ENCODE peak calls at places on chromosomes 7 and 10, in six cellular contexts. Q is CD4-positive, alpha-beta memory T cell; A is CD8-positive, alpha-beta T cell; G is HCT116; P is heart right ventricle; O is cardiac muscle cell. J is an unnamed sample.

GRCh38 chr10:70656489-70656888 is 15.8 kb upstream of the ADAMTS14 start:
- DNase-seq in Q (no peak), A (no peak), O (peak; percentile 95), P (no peak), G (no peak), J (no peak)

GRCh38 chr10:60714242-60714641 is 64.0 kb upstream of the CDK1 start:
- DNase-seq in Q (peak; percentile 29), O (no peak), G (no peak), P (no peak), A (no peak), J (no peak)

GRCh38 chr10:47260505-47261111 is 39.4 kb upstream of the GDF10 start:
- DNase-seq in O (peak; percentile 12), P (no peak), Q (peak; percentile 10), A (peak; percentile 48), G (no peak), J (no peak)

GRCh38 chr10:123043409-123043925 is 34.7 kb downstream of the ACADSB start:
- DNase-seq in Q (peak; percentile 43), G (peak; percentile 80), O (peak; percentile 70), A (peak; percentile 57), P (peak; percentile 7), J (no peak)

GRCh38 chr10:103715430-103715829 is 139.9 kb downstream of the SH3PXD2A start:
- DNase-seq in Q (no peak), A (no peak), P (no peak), G (peak; percentile 32), O (peak; percentile 47), J (no peak)

GRCh38 chr10:125375210-125375609 is 214.8 kb upstream of the CTBP2 start:
- DNase-seq in P (no peak), O (no peak), A (no peak), G (peak; percentile 29), Q (no peak), J (no peak)

GRCh38 chr7:51175992-51176388 is 140.6 kb downstream of the COBL start:
- DNase-seq in G (no peak), P (no peak), Q (no peak), O (no peak), A (no peak), J (no peak)

GRCh38 chr10:49831352-49832040 is 69.4 kb upstream of the OGDHL start:
- DNase-seq in P (no peak), G (no peak), Q (no peak), A (no peak), O (peak; percentile 18), J (no peak)

GRCh38 chr10:46524471-46525176 is 31.8 kb downstream of the GPRIN2 start:
- DNase-seq in Q (no peak), P (no peak), G (peak; percentile 21), O (peak; percentile 91), A (no peak), J (peak; percentile 49)

GRCh38 chr10:74113546-74113945 is 37.1 kb downstream of the AP3M1 start:
- DNase-seq in O (peak; percentile 38), G (no peak), A (no peak), Q (no peak), P (no peak), J (no peak)

GRCh38 chr7:55254596-55255500 is 110.3 kb upstream of the LANCL2 start:
- DNase-seq in Q (peak; percentile 54), P (peak; percentile 87), O (peak; percentile 79), G (peak; percentile 31), A (peak; percentile 82), J (peak; percentile 88)

GRCh38 chr7:96547371-96547811 is 162.3 kb downstream of the SEM1 start:
- DNase-seq in O (no peak), G (no peak), P (no peak), Q (no peak), A (no peak), J (no peak)

GRCh38 chr7:137579913-137580640 is 236.5 kb upstream of the PTN start:
- DNase-seq in A (no peak), Q (no peak), G (no peak), P (no peak), O (peak; percentile 78), J (no peak)

GRCh38 chr7:101968720-101969466 is 151.5 kb downstream of the CUX1 start:
- DNase-seq in Q (no peak), O (no peak), P (no peak), A (no peak), G (no peak), J (no peak)

GRCh38 chr7:74569501-74570075 is 87.9 kb upstream of the GTF2I start:
- DNase-seq in O (no peak), G (no peak), Q (peak; percentile 36), A (no peak), P (no peak), J (no peak)

GRCh38 chr7:44449531-44449930 is 40.9 kb downstream of the NUDCD3 start:
- DNase-seq in Q (no peak), O (no peak), P (no peak), A (no peak), G (no peak), J (no peak)

GRCh38 chr7:33940503-33940902 is 35.2 kb downstream of the BMPER start:
- DNase-seq in P (no peak), Q (no peak), G (no peak), A (no peak), O (peak; percentile 32), J (no peak)

GRCh38 chr7:47404005-47404404 is 177.9 kb downstream of the TNS3 start:
- DNase-seq in A (no peak), P (no peak), O (peak; percentile 80), G (no peak), Q (no peak), J (no peak)

GRCh38 chr7:149717481-149717880 is 55.9 kb downstream of the ZNF467 start:
- DNase-seq in Q (no peak), O (no peak), P (peak; percentile 57), A (no peak), G (no peak), J (no peak)

GRCh38 chr7:128103498-128104108 is 72.4 kb upstream of the LRRC4 start:
- DNase-seq in O (peak; percentile 76), A (no peak), G (no peak), P (peak; percentile 40), Q (no peak), J (no peak)

GRCh38 chr10:128912568-128913311 is 554.3 kb upstream of the MGMT start:
- DNase-seq in Q (no peak), O (no peak), G (no peak), P (no peak), A (no peak), J (no peak)

GRCh38 chr10:72800000-72800740 is 93.4 kb upstream of the OIT3 start:
- DNase-seq in O (peak; percentile 65), A (no peak), G (no peak), P (no peak), Q (no peak), J (no peak)

GRCh38 chr7:120041798-120042197 is 231.2 kb upstream of the KCND2 start:
- DNase-seq in O (no peak), A (no peak), Q (no peak), G (no peak), P (no peak), J (no peak)

GRCh38 chr10:56085376-56085775 is 275.7 kb downstream of the ZWINT start:
- DNase-seq in G (no peak), O (no peak), P (no peak), Q (no peak), A (no peak), J (no peak)

GRCh38 chr10:25263931-25264330 is 89.1 kb downstream of the GPR158 start:
- DNase-seq in P (no peak), Q (no peak), O (peak; percentile 15), A (no peak), G (no peak), J (no peak)

GRCh38 chr10:76149182-76149581 is 717.8 kb downstream of the LRMDA start:
- DNase-seq in A (no peak), G (no peak), Q (no peak), P (no peak), O (no peak), J (no peak)

GRCh38 chr10:11300071-11300470 is 282.4 kb downstream of the CELF2 start:
- DNase-seq in O (no peak), Q (no peak), G (no peak), P (no peak), A (peak; percentile 44), J (no peak)

GRCh38 chr10:96622330-96622729 is 35.5 kb upstream of the TM9SF3 start:
- DNase-seq in O (no peak), A (no peak), G (no peak), Q (no peak), P (no peak), J (no peak)

GRCh38 chr10:96616961-96617360 is 30.1 kb upstream of the TM9SF3 start:
- DNase-seq in A (no peak), Q (no peak), O (no peak), G (no peak), P (no peak), J (no peak)

GRCh38 chr10:96618648-96619047 is 31.8 kb upstream of the TM9SF3 start:
- DNase-seq in Q (no peak), A (no peak), G (no peak), P (peak; percentile 51), O (peak; percentile 54), J (no peak)

GRCh38 chr10:96619803-96620773 is 33.3 kb upstream of the TM9SF3 start:
- DNase-seq in A (no peak), Q (no peak), P (no peak), G (no peak), O (peak; percentile 50), J (no peak)

GRCh38 chr10:96619120-96619519 is 32.3 kb upstream of the TM9SF3 start:
- DNase-seq in Q (no peak), O (peak; percentile 4), P (no peak), G (no peak), A (no peak), J (no peak)
- H3K4me1 ChIP-seq in Q (no peaks in the 10 kb centered on the region), O (peaks cover 43% of the 10 kb centered on the region), P (peaks cover 22% of the 10 kb centered on the region), G (peaks cover 9% of the 10 kb centered on the region), A (no peaks in the 10 kb centered on the region), J (peaks cover 7% of the 10 kb centered on the region)

GRCh38 chr7:158786898-158787297 is 42.4 kb downstream of the ESYT2 start:
- DNase-seq in O (no peak), G (no peak), A (no peak), P (no peak), Q (no peak), J (no peak)
- H3K27ac ChIP-seq in O (no peak overlapping the region), G (no peak overlapping the region), A (no peak overlapping the region), P (no peak overlapping the region), Q (no peak overlapping the region), J (no peak overlapping the region)

DNA sequence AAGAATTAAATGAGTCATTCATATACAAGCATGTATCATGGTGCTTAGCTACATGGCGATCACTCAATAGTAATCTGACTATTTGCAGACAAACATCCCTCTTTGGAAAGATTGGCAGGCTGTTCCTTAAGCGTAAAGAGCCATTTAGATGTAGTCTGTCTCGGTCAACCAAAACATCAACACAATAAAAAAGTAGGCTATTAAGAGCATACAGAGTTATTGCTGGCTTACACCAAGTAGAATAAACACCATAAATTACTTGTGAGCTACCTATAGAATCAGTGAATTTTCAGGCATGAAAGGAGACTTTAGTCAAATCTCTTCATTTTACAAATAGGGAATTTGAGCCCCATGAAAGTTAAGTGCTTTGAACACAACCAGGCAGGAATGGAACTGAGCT is 171.7 kb upstream of the FAM171A1 start:
- DNase-seq in Q (no peak), G (no peak), O (no peak), P (no peak), A (no peak), J (no peak)
- H3K36me3 ChIP-seq in Q (no peaks in the 10 kb centered on the region), G (no peaks in the 10 kb centered on the region), O (no peaks in the 10 kb centered on the region), P (no peaks in the 10 kb centered on the region), A (no peaks in the 10 kb centered on the region), J (no peaks in the 10 kb centered on the region)

GRCh38 chr7:157686285-157686894 is 349.6 kb downstream of the DNAJB6 start:
- DNase-seq in P (no peak), G (no peak), O (no peak), A (no peak), Q (no peak), J (no peak)
- H3K4me1 ChIP-seq in P (peaks cover 40% of the 10 kb centered on the region), G (peaks cover 11% of the 10 kb centered on the region), O (no peaks in the 10 kb centered on the region), A (peaks cover 48% of the 10 kb centered on the region), Q (peaks cover 23% of the 10 kb centered on the region), J (peaks cover 4% of the 10 kb centered on the region)